ENCODE peak calls at places on chromosomes 7 and 10, in four cellular contexts. E is ureter; R is CD4-positive, alpha-beta memory T cell; O is dermis microvascular lymphatic vessel endothelial cell. X is an unnamed sample.

GRCh38 chr10:86083206-86083605 is 283.4 kb downstream of the GRID1 start:
- DNase-seq in E (no peak), R (no peak), O (no peak), X (peak)

GRCh38 chr7:128827248-128827958 is 2.8 kb upstream of the FLNC start:
- DNase-seq in E (no peak), R (no peak), O (no peak), X (no peak)

GRCh38 chr7:23072043-23072442 is 33.5 kb upstream of the KLHL7 start:
- DNase-seq in E (no peak), R (no peak), O (no peak), X (no peak)

GRCh38 chr7:23298141-23298851 is 843 bp upstream of the MALSU1 start:
- DNase-seq in E (no peak), R (no peak), O (peak), X (no peak)

GRCh38 chr7:44276571-44277101 is 48.8 kb downstream of the CAMK2B start:
- DNase-seq in E (no peak), R (no peak), O (no peak), X (no peak)

GRCh38 chr7:140049339-140050024 is 13.3 kb downstream of the PARP12 start:
- DNase-seq in E (no peak), R (no peak), O (peak), X (no peak)

GRCh38 chr10:62560207-62560819 is 186.1 kb downstream of the ZNF365 start:
- DNase-seq in E (no peak), R (no peak), O (no peak), X (no peak)

GRCh38 chr10:43968076-43968475 is 319.4 kb upstream of the ZNF32 start:
- DNase-seq in E (no peak), R (no peak), O (no peak), X (no peak)

GRCh38 chr10:14382531-14382930 is 51.8 kb upstream of the FRMD4A start:
- DNase-seq in E (no peak), R (no peak), O (no peak), X (no peak)

GRCh38 chr7:129295015-129295423 is 70.2 kb downstream of the AHCYL2 start:
- DNase-seq in E (no peak), R (no peak), O (no peak), X (no peak)

GRCh38 chr10:52463831-52464230 is 149.8 kb downstream of the DKK1 start:
- DNase-seq in E (no peak), R (no peak), O (no peak), X (no peak)

GRCh38 chr10:129768437-129769355 is 195.4 kb downstream of the EBF3 start:
- DNase-seq in E (peak), R (no peak), O (no peak), X (peak)

GRCh38 chr7:433558-433957 is 86.1 kb downstream of the PDGFA start:
- DNase-seq in E (no peak), R (no peak), O (no peak), X (no peak)

GRCh38 chr7:33643497-33643896 is 261.8 kb upstream of the BMPER start:
- DNase-seq in E (no peak), R (no peak), O (no peak), X (no peak)

GRCh38 chr10:60977161-60978128 is 33.5 kb upstream of the RHOBTB1 start:
- DNase-seq in E (no peak), R (no peak), O (no peak), X (no peak)

GRCh38 chr7:9488555-9488954 is 1055.1 kb downstream of the NXPH1 start:
- DNase-seq in E (no peak), R (no peak), O (no peak), X (no peak)

GRCh38 chr7:42227523-42227922 is 9.5 kb downstream of the GLI3 start:
- DNase-seq in E (no peak), R (no peak), O (no peak), X (no peak)

GRCh38 chr10:132684164-132684891 is 101.6 kb downstream of the NKX6-2 start:
- DNase-seq in E (no peak), R (peak), O (no peak), X (no peak)

GRCh38 chr7:95199779-95200558 is 124.4 kb downstream of the PON1 start:
- DNase-seq in E (peak), R (no peak), O (peak), X (no peak)

GRCh38 chr7:82105463-82105862 is 335.6 kb upstream of the HGF start:
- DNase-seq in E (no peak), R (no peak), O (peak), X (no peak)

GRCh38 chr10:98055875-98056516 is 25.6 kb upstream of the CRTAC1 start:
- DNase-seq in E (no peak), R (no peak), O (no peak), X (no peak)

GRCh38 chr10:21336476-21337170 is 188.9 kb downstream of the SKIDA1 start:
- DNase-seq in E (peak), R (no peak), O (peak), X (no peak)

GRCh38 chr10:70118196-70118595 is 14.4 kb downstream of the AIFM2 start:
- DNase-seq in E (no peak), R (no peak), O (no peak), X (no peak)

X was measured in stomach.